ENCODE peak calls at places on chromosomes 2 and 18, in four cellular contexts. L is HCT116, U is SK-N-SH, C is K562. D is an unnamed sample.

GRCh38 chr2:100902833-100903405 is 83.0 kb downstream of the NPAS2 start:
- DNase-seq in C (no peak), L (peak), U (peak), D (peak)

GRCh38 chr2:152407204-152407721 is 72.3 kb downstream of the FMNL2 start:
- DNase-seq in C (peak), U (peak), L (no peak), D (no peak)

GRCh38 chr18:22604986-22605421 is 187.3 kb upstream of the CTAGE1 start:
- DNase-seq in U (no peak), L (no peak), C (no peak), D (no peak)

GRCh38 chr2:58535182-58535581 is 294.1 kb upstream of the FANCL start:
- DNase-seq in C (no peak), U (no peak), L (no peak), D (no peak)

GRCh38 chr18:13279181-13280065 is 60.9 kb downstream of the LDLRAD4 start:
- DNase-seq in U (no peak), L (no peak), C (no peak), D (no peak)

GRCh38 chr18:36672437-36673344 is 156.1 kb downstream of the TPGS2 start:
- DNase-seq in C (no peak), L (no peak), U (no peak), D (no peak)

GRCh38 chr2:231680992-231681852 is 27.1 kb upstream of the PTMA start:
- DNase-seq in U (peak), L (no peak), C (peak), D (peak)

GRCh38 chr2:50347355-50348044 is 684.4 kb downstream of the NRXN1 start:
- DNase-seq in U (peak), C (no peak), L (no peak), D (no peak)

GRCh38 chr2:1742300-1742679 is 2.0 kb downstream of the PXDN start:
- DNase-seq in L (no peak), C (no peak), U (peak), D (no peak)

GRCh38 chr2:61117534-61117933 is 44.5 kb upstream of the C2orf74 start:
- DNase-seq in L (no peak), U (no peak), C (no peak), D (no peak)

GRCh38 chr18:44668280-44668975 is 12.3 kb upstream of the SETBP1 start:
- DNase-seq in C (no peak), U (no peak), L (no peak), D (no peak)

GRCh38 chr2:70958759-70959158 is 19.7 kb upstream of the ANKRD53 start:
- DNase-seq in L (no peak), C (no peak), U (no peak), D (no peak)

GRCh38 chr2:122412360-122412759 is 656.9 kb downstream of the TSN start:
- DNase-seq in C (no peak), U (no peak), L (no peak), D (no peak)

GRCh38 chr2:226893206-226893605 is 57.4 kb downstream of the RHBDD1 start:
- DNase-seq in L (no peak), C (no peak), U (no peak), D (no peak)

GRCh38 chr18:9811978-9812377 is 73.8 kb upstream of the TXNDC2 start:
- DNase-seq in C (peak), U (no peak), L (no peak), D (no peak)

GRCh38 chr2:122635649-122636496 is 880.4 kb downstream of the TSN start:
- DNase-seq in C (no peak), U (no peak), L (no peak), D (no peak)

GRCh38 chr2:12300927-12301326 is 415.8 kb upstream of the TRIB2 start:
- DNase-seq in U (no peak), C (no peak), L (no peak), D (no peak)

GRCh38 chr2:238510911-238511613 is 84.3 kb downstream of the ASB1 start:
- DNase-seq in C (no peak), U (no peak), L (no peak), D (no peak)

GRCh38 chr2:143629344-143629743 is 500.1 kb downstream of the ARHGAP15 start:
- DNase-seq in U (no peak), C (no peak), L (no peak), D (no peak)

GRCh38 chr2:153165021-153165420 is 313.5 kb downstream of the RPRM start:
- DNase-seq in U (no peak), C (no peak), L (no peak), D (no peak)

GRCh38 chr2:126671049-126671448 is 15.1 kb downstream of the GYPC start:
- DNase-seq in L (no peak), U (no peak), C (no peak), D (no peak)

GRCh38 chr2:105112345-105112744 is 74.5 kb downstream of the MRPS9 start:
- DNase-seq in L (no peak), C (no peak), U (no peak), D (no peak)

GRCh38 chr18:12703714-12704113 is 872 bp downstream of the PSMG2 start:
- DNase-seq in L (no peak), U (peak), C (no peak), D (no peak)

GRCh38 chr2:184326076-184326475 is 272.3 kb upstream of the ZNF804A start:
- DNase-seq in U (no peak), C (no peak), L (no peak), D (no peak)

GRCh38 chr2:213806125-213806726 is 522.0 kb downstream of the SPAG16 start:
- DNase-seq in L (no peak), U (peak), C (no peak), D (peak)

GRCh38 chr2:196413821-196414274 is 225.7 kb upstream of the CCDC150 start:
- DNase-seq in U (no peak), L (no peak), C (no peak), D (no peak)

GRCh38 chr2:154193246-154193645 is 321.5 kb downstream of the GALNT13 start:
- DNase-seq in L (no peak), U (no peak), C (no peak), D (no peak)

GRCh38 chr2:26900831-26901321 is 52.9 kb downstream of the DPYSL5 start:
- DNase-seq in U (no peak), C (no peak), L (no peak), D (no peak)

GRCh38 chr2:95057535-95058453 is 32.3 kb downstream of the MAL start:
- DNase-seq in C (no peak), L (no peak), U (no peak), D (peak)
- TF ChIP-seq ELF1 in C (no peak), L (no peak), U (no peak), D (no peak)

DNA sequence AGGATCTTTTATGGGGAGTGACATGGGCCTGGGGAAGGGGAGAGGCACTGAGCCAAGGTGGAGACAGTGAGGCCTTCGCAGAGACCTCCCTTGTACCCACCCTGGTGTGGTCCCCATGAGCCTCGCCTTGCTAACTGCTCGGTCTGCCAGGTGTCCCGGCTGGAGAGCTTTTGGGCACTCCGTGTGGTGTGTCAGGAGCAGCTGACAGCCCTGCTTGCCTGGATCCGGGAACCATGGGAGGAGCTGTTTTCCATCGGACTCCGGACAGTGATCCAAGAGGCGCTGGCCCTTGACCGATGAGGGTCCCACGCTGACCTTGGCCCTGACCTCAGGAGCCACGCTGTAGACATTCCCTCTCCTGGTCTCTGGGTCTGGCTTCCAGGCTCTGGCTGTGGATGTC is 11.5 kb upstream of the SLC4A3 start:
- DNase-seq in C (no peak), L (no peak), U (no peak), D (no peak)
- TF ChIP-seq ELF1 in C (no peak), L (no peak), U (no peak), D (no peak)

GRCh38 chr18:23833714-23834113 is 144.5 kb downstream of the LAMA3 start:
- DNase-seq in U (no peak), L (no peak), C (no peak), D (no peak)

GRCh38 chr18:23835076-23835475 is 145.8 kb downstream of the LAMA3 start:
- DNase-seq in C (no peak), U (no peak), L (no peak), D (no peak)

GRCh38 chr18:23837591-23837990 is 148.3 kb downstream of the LAMA3 start:
- DNase-seq in C (no peak), L (no peak), U (no peak), D (no peak)

GRCh38 chr18:23838233-23838632 is 149.0 kb downstream of the LAMA3 start:
- DNase-seq in L (no peak), U (no peak), C (no peak), D (no peak)

GRCh38 chr18:23835506-23835905 is 146.3 kb downstream of the LAMA3 start:
- DNase-seq in C (no peak), L (no peak), U (no peak), D (no peak)
- TF ChIP-seq ELF1 in C (no peak), L (no peak), U (no peak), D (no peak)

DNA sequence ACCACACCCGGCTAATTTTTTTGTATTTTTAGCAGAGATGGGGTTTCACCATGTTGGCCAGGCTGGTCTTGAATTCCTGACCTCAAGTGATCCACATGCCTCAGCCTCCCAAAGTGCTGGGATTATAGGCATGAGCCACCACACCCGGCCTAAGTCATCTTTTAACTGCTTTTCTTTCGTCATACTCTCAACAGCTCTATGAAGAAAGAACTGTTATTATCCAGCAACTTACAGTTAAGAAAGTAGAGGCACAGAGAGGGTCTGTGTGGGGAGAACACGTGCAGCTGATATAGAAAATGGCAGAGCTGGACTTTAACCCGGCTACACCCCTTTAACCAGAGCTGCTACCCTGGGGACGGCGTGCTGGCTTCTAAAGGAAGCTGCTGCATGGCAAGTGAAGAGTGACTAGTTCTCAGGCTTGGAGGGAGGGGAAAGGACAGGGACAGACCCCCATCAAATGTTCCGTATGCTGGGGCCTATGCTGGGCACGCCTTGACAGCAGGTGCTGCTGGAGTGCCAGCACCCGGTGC is 25.5 kb downstream of the IGFBP2 start:
- DNase-seq in C (no peak), U (no peak), L (no peak), D (no peak)
- TF ChIP-seq ELF1 in C (no peak), U (no peak), L (no peak), D (no peak)

GRCh38 chr2:47334356-47335136 is 68.4 kb upstream of the MSH2 start:
- DNase-seq in L (no peak), U (no peak), C (no peak), D (no peak)
- TF ChIP-seq ELF1 in L (no peak), U (no peak), C (no peak), D (no peak)